ENCODE peak calls at places on chromosomes 12 and 14, in eight cellular contexts. P is AG04449, F is heart left ventricle, X is PC-3, Y is BE2C, B is ovary, T is fibroblast of lung, A is A673. Z is an unnamed sample.

GRCh38 chr14:37985826-37986470 is 221.8 kb upstream of the SSTR1 start:
- DNase-seq in B (no peak), A (peak; percentile 77), P (no peak), F (peak; percentile 21), X (peak; percentile 68), Y (peak; percentile 61), T (peak; percentile 13), Z (peak; percentile 4)

GRCh38 chr12:25155031-25155576 is 39.9 kb downstream of the DNAI7 start:
- DNase-seq in B (no peak), F (no peak), X (peak; percentile 32), Y (no peak), P (peak; percentile 37), T (peak; percentile 33), A (peak; percentile 41), Z (no peak)

GRCh38 chr12:88638956-88639355 is 58.7 kb upstream of the KITLG start:
- DNase-seq in X (no peak), P (no peak), Y (no peak), B (no peak), F (no peak), A (peak; percentile 45), T (no peak), Z (no peak)

GRCh38 chr12:77062846-77063461 is 2.4 kb downstream of the E2F7 start:
- DNase-seq in X (peak; percentile 93), T (peak; percentile 97), A (no peak), B (peak; percentile 18), F (peak; percentile 20), Y (no peak), P (no peak), Z (no peak)

GRCh38 chr14:102854397-102854703 is 68.1 kb upstream of the AMN start:
- DNase-seq in B (no peak), Y (no peak), P (no peak), T (no peak), A (no peak), F (no peak), X (no peak), Z (no peak)

GRCh38 chr14:60800409-60800808 is 65.8 kb downstream of the MNAT1 start:
- DNase-seq in X (no peak), P (no peak), B (no peak), A (no peak), T (no peak), F (no peak), Y (no peak), Z (no peak)

GRCh38 chr14:92880351-92880750 is 42.6 kb upstream of the CHGA start:
- DNase-seq in P (no peak), Y (peak; percentile 59), X (peak; percentile 29), A (no peak), F (no peak), B (no peak), T (no peak), Z (no peak)

GRCh38 chr12:46663297-46663696 is 162.5 kb downstream of the SLC38A4 start:
- DNase-seq in A (no peak), Y (no peak), F (no peak), B (no peak), X (peak; percentile 58), T (no peak), P (no peak), Z (no peak)

GRCh38 chr12:24436667-24437066 is 487.2 kb upstream of the SOX5 start:
- DNase-seq in T (no peak), B (no peak), P (no peak), F (no peak), X (no peak), A (no peak), Y (no peak), Z (no peak)

GRCh38 chr14:101404426-101405170 is 156.7 kb upstream of the DIO3 start:
- DNase-seq in P (no peak), B (no peak), T (no peak), F (no peak), X (no peak), A (no peak), Y (no peak), Z (no peak)

GRCh38 chr14:103123128-103123633 is at the start of gene TNFAIP2:
- DNase-seq in A (no peak), X (no peak), F (peak; percentile 80), Y (no peak), P (no peak), T (no peak), B (no peak), Z (no peak)

GRCh38 chr12:12881495-12881894 is 9.9 kb upstream of the GPRC5A start:
- DNase-seq in P (no peak), F (no peak), T (peak; percentile 61), B (no peak), X (peak; percentile 87), Y (no peak), A (no peak), Z (no peak)
- H3K4me3 ChIP-seq in P (no peak overlapping the region), F (no peak overlapping the region), T (no peak overlapping the region), B (no peak overlapping the region), X (no peak overlapping the region), Y (no peak overlapping the region), A (no peak overlapping the region), Z (no peak overlapping the region)

DNA sequence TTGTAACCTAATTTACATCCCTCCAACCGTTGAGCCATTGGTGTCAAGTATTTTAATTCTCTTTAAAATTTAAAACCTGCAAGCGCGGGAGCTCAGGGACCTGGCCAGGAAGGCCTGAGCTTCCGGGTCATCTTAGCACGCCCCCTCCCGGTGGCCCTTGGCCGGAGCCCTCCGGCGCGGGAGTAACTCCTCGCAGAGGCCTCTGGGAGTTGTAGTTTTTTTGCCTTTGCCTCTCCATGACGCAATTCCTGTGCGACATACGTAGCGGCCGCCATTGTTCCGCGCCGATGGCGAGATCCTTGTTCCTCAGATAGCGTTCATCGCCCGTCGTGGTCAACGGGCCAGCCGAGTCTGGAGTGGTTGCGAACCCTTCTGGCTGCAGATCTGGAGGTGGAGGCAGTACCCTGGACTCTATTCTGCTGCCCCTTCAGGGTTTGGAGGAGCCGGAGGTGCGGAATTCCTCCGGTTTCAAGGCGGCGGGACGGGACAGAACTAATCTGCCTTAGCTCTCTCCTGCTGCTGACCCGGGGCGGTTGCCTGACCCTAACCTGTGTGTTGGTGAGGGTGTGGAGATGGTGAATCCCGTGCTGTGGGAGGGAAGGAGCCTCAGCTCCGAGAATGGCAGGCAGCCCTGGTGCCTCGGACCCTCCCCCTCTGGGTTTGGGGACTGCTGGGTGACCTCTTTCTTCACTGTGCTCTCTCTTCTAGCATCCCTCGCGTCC is at the start of gene ZNF268:
- DNase-seq in T (peak; percentile 85), B (peak; percentile 91), P (peak; percentile 34), F (peak; percentile 92), Y (peak; percentile 96), X (peak; percentile 4), A (peak; percentile 93), Z (peak; percentile 59)
- TF ChIP-seq CTCF in T (peak; percentile 78), B (peak; percentile 63), P (peak; percentile 84), F (peak; percentile 91), Y (peak; percentile 92), X (peak; percentile 16), A (peak; percentile 90), Z (peak; percentile 88)

DNA sequence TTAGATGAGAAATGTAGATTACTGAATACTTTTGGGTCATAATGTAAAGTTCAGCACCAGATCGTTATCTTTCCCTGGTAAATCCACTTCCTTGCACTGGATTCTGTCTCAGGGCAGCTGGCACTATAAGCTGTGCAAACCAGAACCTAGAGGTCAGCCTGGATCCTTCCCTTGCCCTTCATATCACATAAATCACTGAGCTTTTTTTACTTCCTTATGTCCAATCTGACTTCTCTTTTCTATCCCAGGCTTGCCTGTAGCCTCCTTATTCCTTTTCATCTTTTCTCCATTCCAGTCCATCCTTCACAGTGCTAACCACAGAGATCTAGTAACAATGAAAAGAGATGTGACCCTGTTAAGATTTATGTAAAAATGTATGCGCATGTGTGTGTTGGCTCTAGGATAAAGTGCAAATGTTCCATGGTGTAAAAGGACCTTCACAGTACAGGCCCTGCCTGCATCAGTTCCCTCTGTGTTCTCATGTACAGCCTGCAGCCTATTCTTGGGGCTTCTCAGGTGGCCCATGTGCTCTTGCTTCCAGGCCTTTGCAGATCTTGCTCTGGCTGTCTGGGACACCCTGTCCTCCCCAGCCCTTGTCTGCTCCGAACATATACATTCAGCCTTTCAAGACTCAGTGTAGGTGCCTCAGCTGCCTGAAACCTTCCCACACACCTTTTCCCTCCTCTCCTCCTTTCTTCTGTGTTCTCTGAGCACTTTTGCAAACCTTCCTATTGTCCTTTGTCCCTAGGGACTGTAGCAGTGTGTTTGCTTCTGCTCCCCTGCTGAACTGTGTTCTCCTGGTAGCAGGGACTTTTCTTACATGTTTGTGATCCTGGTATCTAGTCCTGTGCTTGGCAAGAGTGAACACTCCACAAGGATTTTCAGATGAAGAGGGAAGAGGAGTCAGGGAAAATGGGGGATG is 30.0 kb downstream of the PELI2 start:
- DNase-seq in Y (no peak), T (no peak), A (no peak), F (no peak), X (no peak), P (no peak), B (no peak), Z (no peak)
- H3K4me3 ChIP-seq in Y (no peak overlapping the region), T (no peak overlapping the region), A (no peak overlapping the region), F (no peak overlapping the region), X (no peak overlapping the region), P (no peak overlapping the region), B (no peak overlapping the region), Z (no peak overlapping the region)

GRCh38 chr12:6375269-6376078 is at the start of gene SCNN1A:
- DNase-seq in F (no peak), T (no peak), Y (no peak), X (no peak), P (no peak), A (no peak), B (peak; percentile 29), Z (no peak)

GRCh38 chr12:6376965-6377666 is 1.8 kb upstream of the SCNN1A start:
- DNase-seq in F (no peak), Y (no peak), B (no peak), X (no peak), T (no peak), A (no peak), P (no peak), Z (no peak)

GRCh38 chr12:6374781-6375150 is 597 bp downstream of the SCNN1A start:
- DNase-seq in Y (no peak), X (no peak), F (no peak), T (no peak), P (no peak), A (no peak), B (peak; percentile 21), Z (no peak)

GRCh38 chr12:6377667-6377994 is 2.3 kb upstream of the SCNN1A start:
- DNase-seq in Y (no peak), A (no peak), T (no peak), X (no peak), P (no peak), B (no peak), F (no peak), Z (peak; percentile 59)

DNA sequence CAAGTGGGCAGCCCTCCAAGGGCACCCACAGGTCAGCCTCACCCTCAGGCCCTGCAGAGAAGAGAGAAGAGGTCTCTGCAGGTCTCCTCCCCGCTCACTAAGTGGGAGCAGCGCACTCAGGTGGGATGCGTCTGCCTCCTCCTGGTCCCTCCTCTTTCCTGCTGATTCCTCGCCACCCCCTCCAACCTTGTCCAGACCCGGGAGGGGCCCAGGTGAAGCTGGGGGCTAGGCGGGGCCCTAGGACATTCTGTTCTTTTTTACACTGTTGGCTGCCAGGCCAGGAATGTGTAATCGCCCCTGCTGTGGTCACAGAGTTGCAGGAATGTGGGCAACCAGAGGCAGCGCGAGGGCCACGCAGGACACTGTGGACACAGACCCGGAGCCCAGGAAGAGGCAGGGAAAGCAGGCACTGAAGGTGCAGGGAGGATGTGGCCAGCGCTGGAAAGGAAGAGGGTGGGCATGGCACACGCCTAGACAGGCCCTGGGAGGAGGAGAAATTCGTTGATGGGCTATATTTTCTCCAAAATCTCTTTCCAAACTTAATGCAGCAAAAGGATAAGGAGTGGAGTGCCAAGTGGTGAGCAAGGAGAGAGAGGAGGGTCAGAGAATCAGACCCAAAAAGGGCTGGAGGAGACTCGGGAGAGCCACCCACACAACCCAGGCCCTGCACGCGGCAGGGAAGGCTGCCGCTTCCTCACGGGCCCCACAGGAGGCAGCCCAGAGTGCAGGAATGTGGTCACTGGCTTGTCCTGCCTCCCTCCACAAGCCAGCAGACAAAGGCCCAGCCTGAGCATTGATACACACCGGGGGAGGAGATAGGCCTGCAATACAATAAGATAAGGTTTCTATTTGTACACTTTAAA is 947 bp upstream of the SCNN1A start:
- DNase-seq in P (no peak), Y (no peak), A (no peak), T (peak; percentile 73), B (peak; percentile 63), X (no peak), F (no peak), Z (no peak)
- TF ChIP-seq CTCF in P (peak; percentile 61), Y (no peak), A (peak; percentile 20), T (peak; percentile 65), B (peak; percentile 34), X (no peak), F (peak; percentile 32), Z (peak; percentile 53)